ENCODE peak calls at places on chromosome 1, in nine cellular contexts. D, A, S, H, C, W, K, U and Q are unnamed samples.
A peak's percentile ranks its signal among the peaks of the same experiment; 100 is the strongest.

GRCh38 chr1:36984675-36985074 is 49.6 kb downstream of the GRIK3 start:
- DNase-seq in K (no peak), H (no peak), A (no peak), C (no peak), U (no peak), D (no peak), W (no peak), S (no peak), Q (no peak)

GRCh38 chr1:155192346-155193274 is 15.1 kb downstream of the THBS3 start:
- DNase-seq in H (no peak), A (no peak), K (no peak), U (no peak), D (peak; percentile 71), S (no peak), C (no peak), W (no peak), Q (peak; percentile 91)

GRCh38 chr1:6113116-6113515 is 67.0 kb downstream of the CHD5 start:
- DNase-seq in S (peak; percentile 2), K (no peak), W (no peak), H (no peak), D (no peak), U (no peak), C (no peak), A (no peak), Q (no peak)

GRCh38 chr1:39416609-39417008 is 74.8 kb upstream of the BMP8A start:
- DNase-seq in S (no peak), H (no peak), W (no peak), A (no peak), C (no peak), D (no peak), U (no peak), K (no peak), Q (no peak)

GRCh38 chr1:84998642-84999280 is 1.8 kb upstream of the MCOLN2 start:
- DNase-seq in H (no peak), S (no peak), U (peak; percentile 34), D (no peak), K (no peak), A (peak; percentile 41), C (peak; percentile 16), W (no peak), Q (peak; percentile 10)

GRCh38 chr1:9410737-9411297 is 118.1 kb downstream of the SPSB1 start:
- DNase-seq in S (no peak), K (no peak), A (no peak), W (no peak), H (no peak), C (peak; percentile 48), D (no peak), U (peak; percentile 58), Q (no peak)

GRCh38 chr1:208179850-208180416 is 64.3 kb downstream of the PLXNA2 start:
- DNase-seq in W (no peak), A (no peak), D (no peak), S (no peak), U (no peak), H (no peak), C (no peak), K (no peak), Q (no peak)

GRCh38 chr1:46522184-46522968 is 29.1 kb downstream of the KNCN start:
- DNase-seq in D (no peak), W (peak; percentile 73), S (no peak), C (peak; percentile 80), K (no peak), A (no peak), U (peak; percentile 98), H (no peak), Q (peak; percentile 56)

GRCh38 chr1:196449459-196449858 is 158.8 kb downstream of the KCNT2 start:
- DNase-seq in K (no peak), W (no peak), A (no peak), D (no peak), C (no peak), S (no peak), U (no peak), H (no peak), Q (no peak)

GRCh38 chr1:19067187-19067911 is 110.9 kb upstream of the IFFO2 start:
- DNase-seq in H (no peak), K (no peak), C (peak; percentile 54), S (no peak), U (peak; percentile 71), A (no peak), D (peak; percentile 68), W (no peak), Q (peak; percentile 72)

GRCh38 chr1:1019122-1019999 is 559 bp upstream of the AGRN start:
- DNase-seq in H (peak; percentile 91), K (no peak), D (peak; percentile 88), S (peak; percentile 88), W (peak; percentile 91), U (peak; percentile 93), A (no peak), C (peak; percentile 88), Q (peak; percentile 82)

GRCh38 chr1:219276029-219276738 is 102.5 kb downstream of the LYPLAL1 start:
- DNase-seq in S (no peak), K (no peak), U (no peak), D (no peak), A (no peak), C (no peak), H (no peak), W (no peak), Q (no peak)

GRCh38 chr1:231629132-231629531 is 2.5 kb downstream of the DISC1 start:
- DNase-seq in S (peak; percentile 21), W (peak; percentile 67), H (no peak), C (peak; percentile 26), K (no peak), A (no peak), U (peak; percentile 42), D (no peak), Q (no peak)